ENCODE peak calls at places on chromosomes 16 and 17, in eight cellular contexts. R is ovary; D is Peyer's patch; E is HS-5; J is stimulated activated CD4-positive, alpha-beta T cell treated with anti-CD3 and anti-CD28 coated beads, Interleukin-2, amount 100 ng/mL, for 24 hours; I is WTC11; C is NCI-H1048; Z is stimulated activated naive CD8-positive, alpha-beta T cell treated with anti-CD3 and anti-CD28 coated beads, Interleukin-15, amount 100 ng/mL, for 72 hours. H is an unnamed sample.

GRCh38 chr16:87458424-87458915 is 34.4 kb downstream of the ZCCHC14 start:
- DNase-seq in R (no peak), Z (no peak), I (no peak), J (no peak), D (no peak), E (no peak), C (no peak), H (no peak)

GRCh38 chr17:29141484-29141835 is 38.7 kb downstream of the MYO18A start:
- DNase-seq in C (no peak), I (no peak), E (no peak), J (no peak), Z (no peak), D (peak), R (no peak), H (no peak)

GRCh38 chr16:31186930-31187807 is 7.2 kb downstream of the FUS start:
- DNase-seq in I (no peak), E (no peak), Z (no peak), J (no peak), R (no peak), C (no peak), D (no peak), H (no peak)

GRCh38 chr16:84905965-84906460 is 86.2 kb downstream of the CRISPLD2 start:
- DNase-seq in I (no peak), C (no peak), D (no peak), J (no peak), E (no peak), Z (no peak), R (no peak), H (no peak)

GRCh38 chr17:77959926-77960521 is 1.5 kb downstream of the TNRC6C start:
- DNase-seq in J (peak), I (no peak), Z (peak), C (no peak), R (no peak), D (no peak), E (no peak), H (no peak)

GRCh38 chr17:45973099-45973838 is 25.8 kb upstream of the STH start:
- DNase-seq in J (no peak), I (no peak), D (no peak), Z (no peak), C (no peak), E (no peak), R (no peak), H (no peak)

GRCh38 chr17:44489581-44489980 is 13.6 kb downstream of the GPATCH8 start:
- DNase-seq in C (no peak), J (no peak), D (no peak), Z (no peak), I (no peak), R (no peak), E (no peak), H (no peak)

GRCh38 chr16:28259091-28259780 is 33.1 kb upstream of the SBK1 start:
- DNase-seq in E (no peak), D (no peak), Z (no peak), C (no peak), R (no peak), I (no peak), J (no peak), H (no peak)

GRCh38 chr17:51161541-51161940 is 4.7 kb upstream of the NME2 start:
- DNase-seq in I (no peak), C (no peak), J (no peak), Z (no peak), E (no peak), D (no peak), R (no peak), H (no peak)

H was measured in adrenal gland.